ENCODE peak calls at places on chromosomes 3 and 15, in nine cellular contexts. N, M, X, P, K, H, I, Z and L are unnamed samples.

GRCh38 chr3:197792019-197792647 is 1.1 kb downstream of the LRCH3 start:
- DNase-seq in I (peak; percentile 33), H (no peak), X (no peak), K (no peak), Z (peak; percentile 49), M (no peak), N (no peak), P (peak; percentile 13), L (no peak)

GRCh38 chr3:42163622-42164244 is 72.6 kb downstream of the TRAK1 start:
- DNase-seq in Z (no peak), P (no peak), M (no peak), I (no peak), X (no peak), H (no peak), K (no peak), N (no peak), L (no peak)

GRCh38 chr3:122583770-122584169 is 6.3 kb downstream of the PARP15 start:
- DNase-seq in M (no peak), H (no peak), X (no peak), Z (no peak), I (no peak), P (no peak), K (no peak), N (no peak), L (no peak)

GRCh38 chr3:101689291-101689690 is 2.8 kb upstream of the RPL24 start:
- DNase-seq in X (no peak), M (no peak), N (no peak), P (no peak), I (no peak), H (no peak), Z (no peak), K (no peak), L (no peak)

GRCh38 chr3:149224736-149225594 is 3.3 kb upstream of the CP start:
- DNase-seq in I (peak; percentile 92), P (no peak), H (peak; percentile 52), M (no peak), N (peak; percentile 86), K (peak; percentile 62), Z (peak; percentile 10), X (peak; percentile 67), L (peak; percentile 68)

GRCh38 chr3:81580399-81580798 is 181.0 kb downstream of the GBE1 start:
- DNase-seq in K (no peak), N (no peak), X (no peak), P (no peak), M (no peak), Z (no peak), I (no peak), H (no peak), L (no peak)

GRCh38 chr3:112778298-112779008 is 68.2 kb downstream of the CD200R1L start:
- DNase-seq in I (peak; percentile 87), Z (no peak), H (no peak), N (peak; percentile 93), K (peak; percentile 15), P (no peak), X (no peak), M (no peak), L (no peak)

GRCh38 chr15:89361451-89362202 is 27.0 kb upstream of the POLG start:
- DNase-seq in X (peak; percentile 82), P (peak; percentile 60), H (peak; percentile 38), Z (peak; percentile 52), K (peak; percentile 94), I (peak; percentile 56), M (no peak), N (no peak), L (peak; percentile 89)

GRCh38 chr15:50241684-50242450 is 23.7 kb downstream of the HDC start:
- DNase-seq in Z (no peak), K (peak; percentile 14), P (no peak), X (no peak), H (no peak), I (peak; percentile 53), M (no peak), N (peak; percentile 63), L (no peak)

GRCh38 chr15:69647160-69647513 is 194.5 kb downstream of the RPLP1 start:
- DNase-seq in P (no peak), Z (no peak), N (no peak), H (no peak), X (no peak), M (no peak), I (no peak), K (no peak), L (no peak)

GRCh38 chr3:177249203-177249602 is 51.9 kb upstream of the TBL1XR1 start:
- DNase-seq in M (no peak), N (no peak), P (no peak), K (no peak), H (peak; percentile 68), Z (no peak), I (no peak), X (no peak), L (no peak)

GRCh38 chr3:104316118-104316517 is 1050.6 kb upstream of the ALCAM start:
- DNase-seq in I (peak; percentile 35), P (no peak), Z (no peak), K (no peak), X (no peak), N (peak; percentile 34), M (no peak), H (no peak), L (no peak)

GRCh38 chr3:184186184-184186901 is at the start of gene ABCF3:
- DNase-seq in X (no peak), H (peak; percentile 71), Z (no peak), N (no peak), M (no peak), K (peak; percentile 47), I (peak; percentile 54), P (no peak), L (no peak)

GRCh38 chr15:70200511-70200991 is 102.8 kb upstream of the TLE3 start:
- DNase-seq in K (no peak), M (no peak), H (no peak), N (no peak), Z (no peak), X (no peak), I (no peak), P (no peak), L (no peak)

GRCh38 chr3:132641837-132642538 is 17.6 kb downstream of the ACAD11 start:
- DNase-seq in K (peak; percentile 44), H (peak; percentile 43), M (no peak), N (peak; percentile 58), I (peak; percentile 60), P (no peak), X (peak; percentile 56), Z (peak; percentile 26), L (peak; percentile 44)

GRCh38 chr15:52102468-52102867 is 10.1 kb downstream of the BCL2L10 start:
- DNase-seq in Z (no peak), N (peak; percentile 58), H (no peak), I (peak; percentile 75), K (peak; percentile 61), M (no peak), X (no peak), P (no peak), L (no peak)

GRCh38 chr15:88860212-88860611 is 35.1 kb downstream of the HAPLN3 start:
- DNase-seq in I (no peak), N (no peak), H (no peak), X (no peak), P (no peak), M (no peak), Z (no peak), K (no peak), L (no peak)

GRCh38 chr15:56523521-56523920 is 58.6 kb upstream of the MNS1 start:
- DNase-seq in Z (no peak), H (no peak), N (peak; percentile 15), K (no peak), P (no peak), X (no peak), M (no peak), I (peak; percentile 45), L (no peak)

GRCh38 chr3:40765884-40766283 is 241.1 kb downstream of the ZNF621 start:
- DNase-seq in Z (no peak), X (no peak), K (no peak), H (no peak), I (no peak), P (no peak), N (no peak), M (no peak), L (no peak)

GRCh38 chr15:67110400-67110799 is 45.0 kb downstream of the SMAD3 start:
- DNase-seq in X (peak; percentile 47), N (no peak), I (no peak), P (no peak), K (no peak), H (no peak), Z (no peak), M (no peak), L (no peak)

GRCh38 chr15:101698314-101698713 is 26.0 kb downstream of the TARS3 start:
- DNase-seq in Z (no peak), N (peak; percentile 71), P (no peak), H (no peak), K (no peak), M (no peak), X (no peak), I (peak; percentile 77), L (no peak)

GRCh38 chr3:189363856-189364255 is 192.1 kb downstream of the TPRG1 start:
- DNase-seq in N (peak; percentile 6), X (no peak), I (no peak), P (no peak), Z (no peak), H (no peak), M (no peak), K (no peak), L (no peak)

GRCh38 chr15:45114751-45115085 is 592 bp downstream of the DUOXA2 start:
- DNase-seq in P (no peak), N (no peak), M (no peak), I (no peak), K (no peak), H (no peak), Z (no peak), X (no peak), L (no peak)